ENCODE peak calls at places on chromosomes 7 and 10, in six cellular contexts. One of them, this sample, is unnamed.

GRCh38 chr7:44309271-44310091 is 15.9 kb downstream of the CAMK2B start:
- DNase-seq in cardiac fibroblast: peak; percentile 59
- DNase-seq in brain microvascular endothelial cell: no peak
- DNase-seq in nucleus accumbens: no peak
- DNase-seq in stimulated activated CD8-positive, alpha-beta memory T cell treated with anti-CD3 and anti-CD28 coated beads, Interleukin-7, amount 100 ng/mL, for 48 hours: peak; percentile 31
- DNase-seq in colonic mucosa: peak; percentile 38
- DNase-seq in this sample: no peak

GRCh38 chr10:51419416-51420093 is 279.8 kb downstream of the CSTF2T start:
- DNase-seq in cardiac fibroblast: no peak
- DNase-seq in colonic mucosa: no peak
- DNase-seq in stimulated activated CD8-positive, alpha-beta memory T cell treated with anti-CD3 and anti-CD28 coated beads, Interleukin-7, amount 100 ng/mL, for 48 hours: no peak
- DNase-seq in nucleus accumbens: no peak
- DNase-seq in brain microvascular endothelial cell: no peak
- DNase-seq in this sample: no peak

GRCh38 chr10:130065251-130065650 is 45.4 kb downstream of the C10orf143 start:
- DNase-seq in brain microvascular endothelial cell: no peak
- DNase-seq in cardiac fibroblast: no peak
- DNase-seq in colonic mucosa: no peak
- DNase-seq in nucleus accumbens: no peak
- DNase-seq in stimulated activated CD8-positive, alpha-beta memory T cell treated with anti-CD3 and anti-CD28 coated beads, Interleukin-7, amount 100 ng/mL, for 48 hours: no peak
- DNase-seq in this sample: no peak

GRCh38 chr7:99428972-99429566 is 9.5 kb downstream of the PTCD1 start:
- DNase-seq in brain microvascular endothelial cell: no peak
- DNase-seq in cardiac fibroblast: no peak
- DNase-seq in colonic mucosa: no peak
- DNase-seq in stimulated activated CD8-positive, alpha-beta memory T cell treated with anti-CD3 and anti-CD28 coated beads, Interleukin-7, amount 100 ng/mL, for 48 hours: no peak
- DNase-seq in nucleus accumbens: no peak
- DNase-seq in this sample: no peak

GRCh38 chr7:130940907-130941306 is 206.9 kb upstream of the KLF14 start:
- DNase-seq in nucleus accumbens: no peak
- DNase-seq in brain microvascular endothelial cell: no peak
- DNase-seq in colonic mucosa: no peak
- DNase-seq in cardiac fibroblast: peak; percentile 28
- DNase-seq in stimulated activated CD8-positive, alpha-beta memory T cell treated with anti-CD3 and anti-CD28 coated beads, Interleukin-7, amount 100 ng/mL, for 48 hours: no peak
- DNase-seq in this sample: no peak

GRCh38 chr10:133039107-133039822 is 48.5 kb upstream of the ADGRA1 start:
- DNase-seq in stimulated activated CD8-positive, alpha-beta memory T cell treated with anti-CD3 and anti-CD28 coated beads, Interleukin-7, amount 100 ng/mL, for 48 hours: no peak
- DNase-seq in nucleus accumbens: no peak
- DNase-seq in colonic mucosa: no peak
- DNase-seq in cardiac fibroblast: no peak
- DNase-seq in brain microvascular endothelial cell: no peak
- DNase-seq in this sample: no peak

GRCh38 chr7:115585015-115585655 is 445.4 kb downstream of the TFEC start:
- DNase-seq in nucleus accumbens: no peak
- DNase-seq in cardiac fibroblast: no peak
- DNase-seq in brain microvascular endothelial cell: peak; percentile 27
- DNase-seq in stimulated activated CD8-positive, alpha-beta memory T cell treated with anti-CD3 and anti-CD28 coated beads, Interleukin-7, amount 100 ng/mL, for 48 hours: no peak
- DNase-seq in colonic mucosa: no peak
- DNase-seq in this sample: no peak

GRCh38 chr10:11823122-11823988 is at the start of gene PROSER2:
- DNase-seq in cardiac fibroblast: peak; percentile 67
- DNase-seq in stimulated activated CD8-positive, alpha-beta memory T cell treated with anti-CD3 and anti-CD28 coated beads, Interleukin-7, amount 100 ng/mL, for 48 hours: peak; percentile 11
- DNase-seq in nucleus accumbens: no peak
- DNase-seq in brain microvascular endothelial cell: peak; percentile 20
- DNase-seq in colonic mucosa: peak; percentile 65
- DNase-seq in this sample: no peak

GRCh38 chr10:31010062-31010461 is 21.6 kb downstream of the ZNF438 start:
- DNase-seq in stimulated activated CD8-positive, alpha-beta memory T cell treated with anti-CD3 and anti-CD28 coated beads, Interleukin-7, amount 100 ng/mL, for 48 hours: no peak
- DNase-seq in cardiac fibroblast: no peak
- DNase-seq in colonic mucosa: no peak
- DNase-seq in brain microvascular endothelial cell: no peak
- DNase-seq in nucleus accumbens: no peak
- DNase-seq in this sample: no peak

GRCh38 chr7:143422033-143422432 is 13.4 kb upstream of the EPHA1 start:
- DNase-seq in colonic mucosa: no peak
- DNase-seq in stimulated activated CD8-positive, alpha-beta memory T cell treated with anti-CD3 and anti-CD28 coated beads, Interleukin-7, amount 100 ng/mL, for 48 hours: no peak
- DNase-seq in nucleus accumbens: no peak
- DNase-seq in brain microvascular endothelial cell: no peak
- DNase-seq in cardiac fibroblast: no peak
- DNase-seq in this sample: no peak

GRCh38 chr7:135993950-135994349 is 16.8 kb upstream of the MTPN start:
- DNase-seq in brain microvascular endothelial cell: no peak
- DNase-seq in stimulated activated CD8-positive, alpha-beta memory T cell treated with anti-CD3 and anti-CD28 coated beads, Interleukin-7, amount 100 ng/mL, for 48 hours: no peak
- DNase-seq in colonic mucosa: no peak
- DNase-seq in cardiac fibroblast: no peak
- DNase-seq in nucleus accumbens: no peak
- DNase-seq in this sample: no peak

GRCh38 chr7:27235387-27236052 is 7.1 kb upstream of the EVX1 start:
- DNase-seq in brain microvascular endothelial cell: peak; percentile 11
- DNase-seq in colonic mucosa: peak; percentile 75
- DNase-seq in cardiac fibroblast: peak; percentile 12
- DNase-seq in stimulated activated CD8-positive, alpha-beta memory T cell treated with anti-CD3 and anti-CD28 coated beads, Interleukin-7, amount 100 ng/mL, for 48 hours: no peak
- DNase-seq in nucleus accumbens: no peak
- DNase-seq in this sample: no peak

GRCh38 chr7:43758861-43759683 is 592 bp downstream of the BLVRA start:
- DNase-seq in brain microvascular endothelial cell: peak; percentile 9
- DNase-seq in stimulated activated CD8-positive, alpha-beta memory T cell treated with anti-CD3 and anti-CD28 coated beads, Interleukin-7, amount 100 ng/mL, for 48 hours: no peak
- DNase-seq in colonic mucosa: peak; percentile 41
- DNase-seq in nucleus accumbens: no peak
- DNase-seq in cardiac fibroblast: peak; percentile 41
- DNase-seq in this sample: no peak

GRCh38 chr7:24963218-24963617 is 16.8 kb downstream of the OSBPL3 start:
- DNase-seq in brain microvascular endothelial cell: no peak
- DNase-seq in stimulated activated CD8-positive, alpha-beta memory T cell treated with anti-CD3 and anti-CD28 coated beads, Interleukin-7, amount 100 ng/mL, for 48 hours: peak; percentile 49
- DNase-seq in colonic mucosa: peak; percentile 35
- DNase-seq in cardiac fibroblast: peak; percentile 38
- DNase-seq in nucleus accumbens: no peak
- DNase-seq in this sample: peak; percentile 77

GRCh38 chr7:155662343-155663043 is 18.0 kb downstream of the RBM33 start:
- DNase-seq in brain microvascular endothelial cell: no peak
- DNase-seq in stimulated activated CD8-positive, alpha-beta memory T cell treated with anti-CD3 and anti-CD28 coated beads, Interleukin-7, amount 100 ng/mL, for 48 hours: no peak
- DNase-seq in cardiac fibroblast: no peak
- DNase-seq in colonic mucosa: no peak
- DNase-seq in nucleus accumbens: no peak
- DNase-seq in this sample: no peak

GRCh38 chr10:29784175-29784773 is 149.5 kb upstream of the SVIL start:
- DNase-seq in stimulated activated CD8-positive, alpha-beta memory T cell treated with anti-CD3 and anti-CD28 coated beads, Interleukin-7, amount 100 ng/mL, for 48 hours: no peak
- DNase-seq in brain microvascular endothelial cell: peak; percentile 98
- DNase-seq in cardiac fibroblast: peak; percentile 99
- DNase-seq in nucleus accumbens: no peak
- DNase-seq in colonic mucosa: no peak
- DNase-seq in this sample: no peak

GRCh38 chr10:70799124-70799523 is 13.9 kb upstream of the TBATA start:
- DNase-seq in colonic mucosa: no peak
- DNase-seq in nucleus accumbens: no peak
- DNase-seq in cardiac fibroblast: peak; percentile 31
- DNase-seq in brain microvascular endothelial cell: no peak
- DNase-seq in stimulated activated CD8-positive, alpha-beta memory T cell treated with anti-CD3 and anti-CD28 coated beads, Interleukin-7, amount 100 ng/mL, for 48 hours: no peak
- DNase-seq in this sample: no peak

GRCh38 chr7:21041666-21042065 is 255.0 kb upstream of the SP8 start:
- DNase-seq in colonic mucosa: no peak
- DNase-seq in brain microvascular endothelial cell: no peak
- DNase-seq in stimulated activated CD8-positive, alpha-beta memory T cell treated with anti-CD3 and anti-CD28 coated beads, Interleukin-7, amount 100 ng/mL, for 48 hours: no peak
- DNase-seq in cardiac fibroblast: no peak
- DNase-seq in nucleus accumbens: no peak
- DNase-seq in this sample: no peak

This sample was measured in dorsolateral prefrontal cortex.